ENCODE peak calls at places on chromosomes 12 and 14, in eight cellular contexts. One of them, this sample, is unnamed.

GRCh38 chr12:112852810-112853209 is 54.0 kb upstream of the OAS1 start:
- DNase-seq in hypothalamus: no peak
- DNase-seq in dermis microvascular lymphatic vessel endothelial cell: no peak
- DNase-seq in H7: no peak
- DNase-seq in stimulated activated CD8-positive, alpha-beta memory T cell treated with anti-CD3 and anti-CD28 coated beads, Interleukin-4, amount 100 ng/mL, for 24 hours: no peak
- DNase-seq in NCI-H187 treated with DMSO at 0.1 percent for 48 hours: no peak
- DNase-seq in occipital lobe: no peak
- DNase-seq in left colon: no peak
- DNase-seq in this sample: no peak

GRCh38 chr14:105944632-105945610 is 418.5 kb downstream of the TMEM121 start:
- DNase-seq in hypothalamus: no peak
- DNase-seq in dermis microvascular lymphatic vessel endothelial cell: peak
- DNase-seq in H7: no peak
- DNase-seq in stimulated activated CD8-positive, alpha-beta memory T cell treated with anti-CD3 and anti-CD28 coated beads, Interleukin-4, amount 100 ng/mL, for 24 hours: peak
- DNase-seq in NCI-H187 treated with DMSO at 0.1 percent for 48 hours: no peak
- DNase-seq in occipital lobe: no peak
- DNase-seq in left colon: peak
- DNase-seq in this sample: peak

GRCh38 chr12:57592551-57593165 is 1.7 kb downstream of the PIP4K2C start:
- DNase-seq in hypothalamus: no peak
- DNase-seq in dermis microvascular lymphatic vessel endothelial cell: no peak
- DNase-seq in H7: no peak
- DNase-seq in stimulated activated CD8-positive, alpha-beta memory T cell treated with anti-CD3 and anti-CD28 coated beads, Interleukin-4, amount 100 ng/mL, for 24 hours: no peak
- DNase-seq in NCI-H187 treated with DMSO at 0.1 percent for 48 hours: no peak
- DNase-seq in occipital lobe: peak
- DNase-seq in left colon: no peak
- DNase-seq in this sample: no peak

GRCh38 chr12:25107920-25108319 is 87.0 kb downstream of the DNAI7 start:
- DNase-seq in hypothalamus: no peak
- DNase-seq in dermis microvascular lymphatic vessel endothelial cell: no peak
- DNase-seq in H7: no peak
- DNase-seq in stimulated activated CD8-positive, alpha-beta memory T cell treated with anti-CD3 and anti-CD28 coated beads, Interleukin-4, amount 100 ng/mL, for 24 hours: no peak
- DNase-seq in NCI-H187 treated with DMSO at 0.1 percent for 48 hours: no peak
- DNase-seq in occipital lobe: no peak
- DNase-seq in left colon: no peak
- DNase-seq in this sample: no peak

GRCh38 chr14:91728616-91729183 is 3.2 kb downstream of the CATSPERB start:
- DNase-seq in hypothalamus: no peak
- DNase-seq in dermis microvascular lymphatic vessel endothelial cell: no peak
- DNase-seq in H7: no peak
- DNase-seq in stimulated activated CD8-positive, alpha-beta memory T cell treated with anti-CD3 and anti-CD28 coated beads, Interleukin-4, amount 100 ng/mL, for 24 hours: no peak
- DNase-seq in NCI-H187 treated with DMSO at 0.1 percent for 48 hours: no peak
- DNase-seq in occipital lobe: no peak
- DNase-seq in left colon: no peak
- DNase-seq in this sample: no peak

GRCh38 chr12:125081427-125081826 is 16.2 kb downstream of the AACS start:
- DNase-seq in hypothalamus: no peak
- DNase-seq in dermis microvascular lymphatic vessel endothelial cell: no peak
- DNase-seq in H7: no peak
- DNase-seq in stimulated activated CD8-positive, alpha-beta memory T cell treated with anti-CD3 and anti-CD28 coated beads, Interleukin-4, amount 100 ng/mL, for 24 hours: no peak
- DNase-seq in NCI-H187 treated with DMSO at 0.1 percent for 48 hours: peak
- DNase-seq in occipital lobe: no peak
- DNase-seq in left colon: no peak
- DNase-seq in this sample: no peak

GRCh38 chr12:91111366-91112321 is at the start of gene LUM:
- DNase-seq in hypothalamus: no peak
- DNase-seq in dermis microvascular lymphatic vessel endothelial cell: no peak
- DNase-seq in H7: peak
- DNase-seq in stimulated activated CD8-positive, alpha-beta memory T cell treated with anti-CD3 and anti-CD28 coated beads, Interleukin-4, amount 100 ng/mL, for 24 hours: no peak
- DNase-seq in NCI-H187 treated with DMSO at 0.1 percent for 48 hours: no peak
- DNase-seq in occipital lobe: no peak
- DNase-seq in left colon: no peak
- DNase-seq in this sample: no peak

GRCh38 chr12:103773109-103773905 is 67.7 kb downstream of the NT5DC3 start:
- DNase-seq in hypothalamus: peak
- DNase-seq in dermis microvascular lymphatic vessel endothelial cell: no peak
- DNase-seq in H7: no peak
- DNase-seq in stimulated activated CD8-positive, alpha-beta memory T cell treated with anti-CD3 and anti-CD28 coated beads, Interleukin-4, amount 100 ng/mL, for 24 hours: no peak
- DNase-seq in NCI-H187 treated with DMSO at 0.1 percent for 48 hours: no peak
- DNase-seq in occipital lobe: no peak
- DNase-seq in left colon: no peak
- DNase-seq in this sample: peak

GRCh38 chr14:77843155-77843554 is 43.2 kb downstream of the ADCK1 start:
- DNase-seq in hypothalamus: no peak
- DNase-seq in dermis microvascular lymphatic vessel endothelial cell: no peak
- DNase-seq in H7: no peak
- DNase-seq in stimulated activated CD8-positive, alpha-beta memory T cell treated with anti-CD3 and anti-CD28 coated beads, Interleukin-4, amount 100 ng/mL, for 24 hours: no peak
- DNase-seq in NCI-H187 treated with DMSO at 0.1 percent for 48 hours: no peak
- DNase-seq in occipital lobe: no peak
- DNase-seq in left colon: no peak
- DNase-seq in this sample: no peak

GRCh38 chr14:98234208-98234607 is 1037.8 kb downstream of the BCL11B start:
- DNase-seq in hypothalamus: no peak
- DNase-seq in dermis microvascular lymphatic vessel endothelial cell: no peak
- DNase-seq in H7: no peak
- DNase-seq in stimulated activated CD8-positive, alpha-beta memory T cell treated with anti-CD3 and anti-CD28 coated beads, Interleukin-4, amount 100 ng/mL, for 24 hours: no peak
- DNase-seq in NCI-H187 treated with DMSO at 0.1 percent for 48 hours: no peak
- DNase-seq in occipital lobe: no peak
- DNase-seq in left colon: no peak
- DNase-seq in this sample: no peak

GRCh38 chr14:101035466-101036225 is 132.1 kb upstream of the RTL1 start:
- DNase-seq in hypothalamus: no peak
- DNase-seq in dermis microvascular lymphatic vessel endothelial cell: no peak
- DNase-seq in H7: no peak
- DNase-seq in stimulated activated CD8-positive, alpha-beta memory T cell treated with anti-CD3 and anti-CD28 coated beads, Interleukin-4, amount 100 ng/mL, for 24 hours: no peak
- DNase-seq in NCI-H187 treated with DMSO at 0.1 percent for 48 hours: no peak
- DNase-seq in occipital lobe: no peak
- DNase-seq in left colon: no peak
- DNase-seq in this sample: no peak

GRCh38 chr12:124170756-124171155 is 124.1 kb upstream of the RFLNA start:
- DNase-seq in hypothalamus: no peak
- DNase-seq in dermis microvascular lymphatic vessel endothelial cell: no peak
- DNase-seq in H7: no peak
- DNase-seq in stimulated activated CD8-positive, alpha-beta memory T cell treated with anti-CD3 and anti-CD28 coated beads, Interleukin-4, amount 100 ng/mL, for 24 hours: no peak
- DNase-seq in NCI-H187 treated with DMSO at 0.1 percent for 48 hours: no peak
- DNase-seq in occipital lobe: no peak
- DNase-seq in left colon: no peak
- DNase-seq in this sample: no peak